ENCODE peak calls at places on chromosomes 1 and 21, in nine cellular contexts. J, B, E, W, L, U, I, G and D are unnamed samples.

GRCh38 chr21:38208118-38208517 is 48.7 kb upstream of the KCNJ15 start:
- DNase-seq in L (no peak), U (no peak), E (no peak), J (no peak), B (no peak), W (no peak), I (no peak), G (no peak), D (no peak)

GRCh38 chr1:201042663-201043461 is 19.3 kb upstream of the KIF21B start:
- DNase-seq in B (peak), J (peak), U (no peak), I (peak), L (no peak), W (peak), G (peak), E (peak), D (peak)

GRCh38 chr21:17981060-17981459 is 161.9 kb upstream of the C21orf91 start:
- DNase-seq in J (no peak), L (no peak), I (no peak), B (no peak), W (no peak), U (no peak), E (no peak), G (no peak), D (no peak)

GRCh38 chr1:68819190-68819829 is 322.4 kb upstream of the DEPDC1 start:
- DNase-seq in I (peak), B (no peak), E (no peak), J (peak), U (no peak), L (no peak), W (peak), G (peak), D (no peak)

GRCh38 chr1:225923381-225923691 is 714 bp downstream of the PYCR2 start:
- DNase-seq in W (no peak), G (no peak), J (no peak), L (no peak), U (no peak), I (no peak), B (no peak), E (peak), D (no peak)

GRCh38 chr1:2351723-2352122 is 39.6 kb downstream of the MORN1 start:
- DNase-seq in L (no peak), E (no peak), U (no peak), W (no peak), J (no peak), G (no peak), I (no peak), B (no peak), D (no peak)

GRCh38 chr1:191002768-191003167 is 525.1 kb upstream of the BRINP3 start:
- DNase-seq in W (no peak), U (no peak), E (no peak), I (no peak), J (no peak), B (no peak), L (no peak), G (no peak), D (no peak)

GRCh38 chr1:161020573-161021167 is at the start of gene F11R:
- DNase-seq in B (peak), G (peak), J (no peak), L (peak), W (peak), E (peak), I (peak), U (no peak), D (no peak)

GRCh38 chr1:221272940-221273339 is 393.7 kb downstream of the HLX start:
- DNase-seq in I (peak), J (no peak), B (no peak), W (no peak), U (no peak), E (no peak), L (no peak), G (no peak), D (no peak)

GRCh38 chr1:94351441-94351840 is 66.7 kb upstream of the ABCD3 start:
- DNase-seq in J (no peak), G (no peak), L (no peak), I (no peak), B (no peak), U (no peak), E (no peak), W (no peak), D (no peak)

GRCh38 chr1:28302247-28302646 is 26.6 kb upstream of the MED18 start:
- DNase-seq in I (no peak), U (no peak), J (no peak), W (no peak), E (no peak), B (no peak), G (no peak), L (no peak), D (no peak)

GRCh38 chr1:198254521-198254920 is 97.7 kb downstream of the NEK7 start:
- DNase-seq in B (no peak), I (peak), E (no peak), U (no peak), G (no peak), J (no peak), W (no peak), L (no peak), D (no peak)

DNA sequence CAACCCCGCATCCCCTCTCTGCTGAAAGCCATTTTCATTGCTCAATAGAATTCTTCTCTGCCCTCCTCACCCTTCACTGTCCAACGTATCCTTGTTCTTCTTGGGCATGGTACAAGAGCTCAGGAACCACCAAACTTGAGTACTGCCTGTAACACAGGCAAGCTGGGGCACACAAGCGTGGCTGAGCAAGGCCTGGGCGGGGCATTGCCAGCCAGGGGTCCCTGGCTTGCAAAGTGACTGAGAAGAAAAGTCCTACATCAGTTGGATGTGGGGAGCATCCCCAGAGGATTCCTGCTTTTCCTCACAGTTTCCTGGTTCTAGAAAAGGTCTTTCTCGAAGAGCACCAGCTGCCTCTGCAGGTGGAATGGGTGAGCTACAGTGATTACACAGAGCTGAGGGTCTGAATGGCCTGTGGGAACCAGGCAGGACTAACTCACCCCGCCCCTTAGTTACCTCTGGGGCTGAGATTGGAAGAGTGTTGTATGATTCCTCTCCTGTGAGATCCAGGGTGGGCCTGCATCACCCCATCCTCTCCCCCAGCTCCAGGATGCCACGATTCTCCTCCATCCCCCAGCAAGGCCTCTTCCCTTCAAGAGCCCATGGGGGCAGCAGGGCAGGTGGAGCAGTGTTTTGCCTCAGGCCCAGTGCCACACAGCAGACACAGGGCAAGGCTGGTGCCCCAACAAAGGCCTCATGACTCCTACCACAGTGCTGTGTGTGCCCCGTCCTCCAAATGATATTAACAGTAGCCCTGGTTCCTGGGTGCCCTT is 121.9 kb downstream of the MATN1 start:
- DNase-seq in L (no peak), U (no peak), I (peak), G (no peak), B (no peak), E (no peak), W (no peak), J (no peak), D (no peak)
- TF ChIP-seq REST in L (no peak), U (no peak), I (no peak), G (no peak), B (no peak), E (no peak), W (no peak), J (no peak), D (no peak)

GRCh38 chr1:98386675-98387440 is 274.7 kb upstream of the SNX7 start:
- DNase-seq in U (no peak), I (peak), L (no peak), E (no peak), B (no peak), W (no peak), G (no peak), J (no peak), D (no peak)

GRCh38 chr1:98383341-98383740 is 278.2 kb upstream of the SNX7 start:
- DNase-seq in L (no peak), E (no peak), G (no peak), U (no peak), I (no peak), B (no peak), W (no peak), J (no peak), D (no peak)

GRCh38 chr1:98388431-98388830 is 273.1 kb upstream of the SNX7 start:
- DNase-seq in I (no peak), U (peak), L (no peak), J (no peak), E (no peak), G (no peak), B (no peak), W (no peak), D (no peak)

GRCh38 chr1:98387701-98388100 is 273.8 kb upstream of the SNX7 start:
- DNase-seq in G (no peak), B (no peak), L (no peak), E (no peak), U (no peak), J (no peak), I (no peak), W (no peak), D (no peak)

GRCh38 chr1:98385691-98386090 is 275.8 kb upstream of the SNX7 start:
- DNase-seq in B (no peak), E (no peak), J (no peak), I (no peak), L (no peak), W (no peak), U (no peak), G (no peak), D (no peak)
- TF ChIP-seq REST in B (no peak), E (no peak), J (no peak), I (no peak), L (no peak), W (no peak), U (no peak), G (no peak), D (no peak)

GRCh38 chr1:109298666-109299086 is 8.1 kb downstream of the MYBPHL start:
- DNase-seq in E (peak), L (no peak), I (no peak), U (no peak), G (peak), W (no peak), J (no peak), B (peak), D (no peak)
- TF ChIP-seq REST in E (no peak), L (no peak), I (no peak), U (no peak), G (no peak), W (no peak), J (no peak), B (no peak), D (no peak)

DNA sequence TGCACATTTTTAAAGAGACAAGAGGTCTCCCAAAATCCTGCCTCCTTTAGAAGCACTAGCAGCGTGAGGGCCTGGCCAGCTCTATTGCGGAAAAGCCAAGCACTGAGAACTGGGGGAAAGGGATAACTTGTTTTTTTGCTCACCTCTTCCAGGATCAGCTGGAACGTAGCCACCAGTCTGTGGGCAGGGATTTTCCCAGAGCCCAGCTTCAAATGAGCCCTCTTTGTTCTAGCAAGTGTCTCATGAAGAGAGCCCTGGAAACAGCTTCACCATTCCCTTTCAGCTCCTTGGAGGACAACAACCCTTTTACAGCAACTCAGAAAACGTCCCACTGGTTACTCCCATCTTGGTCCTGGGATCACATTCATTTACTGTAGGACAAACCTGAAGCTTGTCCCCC is 195.4 kb downstream of the LMX1A start:
- DNase-seq in W (no peak), G (no peak), U (no peak), I (no peak), E (no peak), L (no peak), B (no peak), J (no peak), D (no peak)
- TF ChIP-seq REST in W (no peak), G (no peak), U (no peak), I (no peak), E (no peak), L (no peak), B (no peak), J (no peak), D (no peak)

GRCh38 chr1:22077728-22078127 is 25.2 kb downstream of the CDC42 start:
- DNase-seq in B (no peak), W (no peak), L (no peak), E (no peak), G (no peak), I (no peak), U (no peak), J (no peak), D (no peak)

GRCh38 chr1:22078133-22078532 is 25.6 kb downstream of the CDC42 start:
- DNase-seq in W (no peak), J (no peak), E (no peak), G (no peak), L (no peak), I (no peak), B (no peak), U (no peak), D (no peak)

GRCh38 chr1:22074803-22075202 is 22.3 kb downstream of the CDC42 start:
- DNase-seq in L (no peak), I (peak), U (no peak), B (no peak), J (no peak), G (no peak), W (no peak), E (no peak), D (no peak)

GRCh38 chr1:22075718-22076117 is 23.2 kb downstream of the CDC42 start:
- DNase-seq in J (no peak), W (no peak), E (no peak), I (no peak), G (no peak), L (no peak), B (no peak), U (no peak), D (no peak)

DNA sequence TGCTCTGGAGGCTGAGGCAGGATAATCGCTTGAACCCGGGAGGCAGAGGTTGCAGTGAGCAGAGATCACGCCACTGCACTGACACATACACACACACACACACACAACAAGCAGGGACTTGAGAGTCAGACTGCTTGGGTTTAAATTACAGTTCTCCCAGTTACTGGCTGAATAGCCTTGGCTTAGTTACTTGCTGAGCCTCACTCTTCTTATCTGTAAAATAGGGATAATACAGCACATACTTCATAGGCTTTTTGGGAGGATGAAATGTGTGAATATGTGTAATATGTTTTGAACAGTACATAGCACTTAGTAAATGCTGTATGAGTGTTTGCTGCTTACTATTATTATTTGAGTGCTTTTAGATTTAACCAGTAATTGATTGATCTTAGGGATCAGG is 23.8 kb downstream of the CDC42 start:
- DNase-seq in L (no peak), W (no peak), B (no peak), G (no peak), U (no peak), E (no peak), J (no peak), I (no peak), D (no peak)
- TF ChIP-seq REST in L (no peak), W (no peak), B (no peak), G (no peak), U (no peak), E (no peak), J (no peak), I (no peak), D (no peak)

GRCh38 chr1:42439940-42440339 is 15.9 kb downstream of the ZMYND12 start:
- DNase-seq in E (peak), J (no peak), I (no peak), L (no peak), B (no peak), U (no peak), G (no peak), W (no peak), D (peak)
- TF ChIP-seq REST in E (no peak), J (no peak), I (no peak), L (no peak), B (no peak), U (no peak), G (no peak), W (no peak), D (no peak)

DNA sequence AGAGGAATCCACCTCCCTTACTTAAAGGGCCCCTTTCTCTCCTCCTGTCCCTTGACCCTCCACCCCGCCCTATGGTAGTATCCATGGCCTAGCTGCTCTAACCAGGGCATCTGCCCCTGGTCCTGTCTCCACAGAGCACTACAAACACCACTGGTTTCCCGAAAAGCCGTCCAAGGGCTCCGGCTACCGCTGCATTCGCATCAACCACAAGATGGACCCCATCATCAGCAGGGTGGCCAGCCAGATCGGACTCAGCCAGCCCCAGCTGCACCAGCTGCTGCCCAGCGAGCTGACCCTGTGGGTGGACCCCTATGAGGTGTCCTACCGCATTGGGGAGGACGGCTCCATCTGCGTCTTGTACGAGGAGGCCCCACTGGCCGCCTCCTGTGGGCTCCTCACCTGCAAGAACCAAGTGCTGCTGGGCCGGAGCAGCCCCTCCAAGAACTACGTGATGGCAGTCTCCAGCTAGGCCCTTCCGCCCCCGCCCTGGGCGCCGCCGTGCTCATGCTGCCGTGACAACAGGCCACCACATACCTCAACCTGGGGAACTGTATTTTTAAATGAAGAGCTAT is 1.7 kb downstream of the BTG2 start:
- DNase-seq in J (no peak), I (no peak), L (no peak), U (no peak), G (no peak), E (no peak), B (no peak), W (no peak), D (no peak)
- TF ChIP-seq REST in J (no peak), I (no peak), L (no peak), U (no peak), G (no peak), E (no peak), B (no peak), W (no peak), D (no peak)